ENCODE peak calls at places on chromosomes 3 and 15, in seven cellular contexts. O is upper lobe of right lung, L is heart right ventricle, W is endothelial cell of umbilical vein, U is GM12878, N is endodermal cell, V is suprapubic skin. D is an unnamed sample.

GRCh38 chr15:85582719-85583089 is 202.3 kb downstream of the AKAP13 start:
- DNase-seq in O (peak), L (peak), W (peak), U (peak), N (no peak), V (no peak), D (peak)

GRCh38 chr15:61173899-61174689 is 55.0 kb downstream of the RORA start:
- DNase-seq in O (no peak), L (no peak), W (peak), U (no peak), N (peak), V (no peak), D (no peak)

GRCh38 chr15:42675021-42675420 is 61.9 kb downstream of the CDAN1 start:
- DNase-seq in O (no peak), L (no peak), W (no peak), U (no peak), N (no peak), V (no peak), D (no peak)

GRCh38 chr3:181969925-181970324 is 258.2 kb downstream of the SOX2 start:
- DNase-seq in O (no peak), L (no peak), W (no peak), U (no peak), N (no peak), V (no peak), D (no peak)

GRCh38 chr15:85690546-85691226 is 104.0 kb downstream of the KLHL25 start:
- DNase-seq in O (no peak), L (no peak), W (peak), U (peak), N (no peak), V (no peak), D (no peak)

GRCh38 chr3:42526616-42527367 is 24.3 kb downstream of the VIPR1 start:
- DNase-seq in O (no peak), L (no peak), W (no peak), U (no peak), N (peak), V (no peak), D (no peak)

GRCh38 chr3:176959867-176960266 is 237.4 kb downstream of the TBL1XR1 start:
- DNase-seq in O (no peak), L (no peak), W (no peak), U (no peak), N (no peak), V (no peak), D (no peak)

GRCh38 chr15:76337047-76337738 is 620 bp downstream of the ISL2 start:
- DNase-seq in O (no peak), L (no peak), W (peak), U (no peak), N (peak), V (no peak), D (no peak)

GRCh38 chr3:131526801-131527347 is 24.1 kb upstream of the MRPL3 start:
- DNase-seq in O (peak), L (peak), W (peak), U (no peak), N (peak), V (no peak), D (no peak)

GRCh38 chr3:32453346-32453745 is 49.3 kb downstream of the CMTM6 start:
- DNase-seq in O (no peak), L (no peak), W (no peak), U (no peak), N (no peak), V (no peak), D (no peak)

GRCh38 chr3:65497846-65498245 is 540.9 kb downstream of the MAGI1 start:
- DNase-seq in O (no peak), L (no peak), W (no peak), U (no peak), N (no peak), V (no peak), D (no peak)

GRCh38 chr3:37400355-37400754 is 226.0 kb upstream of the LRRFIP2 start:
- DNase-seq in O (no peak), L (no peak), W (no peak), U (no peak), N (no peak), V (no peak), D (no peak)

GRCh38 chr3:127089487-127090145 is 103.3 kb upstream of the PRR23E start:
- DNase-seq in O (no peak), L (peak), W (no peak), U (no peak), N (no peak), V (no peak), D (peak)

GRCh38 chr3:29286841-29287240 is 6.0 kb downstream of the RBMS3 start:
- DNase-seq in O (no peak), L (no peak), W (peak), U (no peak), N (no peak), V (no peak), D (no peak)

GRCh38 chr15:68734886-68735285 is 85.8 kb downstream of the ANP32A start:
- DNase-seq in O (no peak), L (no peak), W (peak), U (no peak), N (no peak), V (no peak), D (no peak)

GRCh38 chr15:37771462-37771861 is 163.0 kb upstream of the TMCO5A start:
- DNase-seq in O (no peak), L (no peak), W (no peak), U (no peak), N (no peak), V (no peak), D (no peak)

GRCh38 chr3:32872487-32873382 is 54.9 kb downstream of the TRIM71 start:
- DNase-seq in O (peak), L (no peak), W (no peak), U (no peak), N (no peak), V (no peak), D (peak)

GRCh38 chr3:189684317-189684716 is 53.1 kb downstream of the TP63 start:
- DNase-seq in O (no peak), L (no peak), W (no peak), U (no peak), N (no peak), V (no peak), D (no peak)

GRCh38 chr15:88015228-88015860 is 241.2 kb downstream of the NTRK3 start:
- DNase-seq in O (no peak), L (peak), W (no peak), U (no peak), N (peak), V (no peak), D (no peak)

DNA sequence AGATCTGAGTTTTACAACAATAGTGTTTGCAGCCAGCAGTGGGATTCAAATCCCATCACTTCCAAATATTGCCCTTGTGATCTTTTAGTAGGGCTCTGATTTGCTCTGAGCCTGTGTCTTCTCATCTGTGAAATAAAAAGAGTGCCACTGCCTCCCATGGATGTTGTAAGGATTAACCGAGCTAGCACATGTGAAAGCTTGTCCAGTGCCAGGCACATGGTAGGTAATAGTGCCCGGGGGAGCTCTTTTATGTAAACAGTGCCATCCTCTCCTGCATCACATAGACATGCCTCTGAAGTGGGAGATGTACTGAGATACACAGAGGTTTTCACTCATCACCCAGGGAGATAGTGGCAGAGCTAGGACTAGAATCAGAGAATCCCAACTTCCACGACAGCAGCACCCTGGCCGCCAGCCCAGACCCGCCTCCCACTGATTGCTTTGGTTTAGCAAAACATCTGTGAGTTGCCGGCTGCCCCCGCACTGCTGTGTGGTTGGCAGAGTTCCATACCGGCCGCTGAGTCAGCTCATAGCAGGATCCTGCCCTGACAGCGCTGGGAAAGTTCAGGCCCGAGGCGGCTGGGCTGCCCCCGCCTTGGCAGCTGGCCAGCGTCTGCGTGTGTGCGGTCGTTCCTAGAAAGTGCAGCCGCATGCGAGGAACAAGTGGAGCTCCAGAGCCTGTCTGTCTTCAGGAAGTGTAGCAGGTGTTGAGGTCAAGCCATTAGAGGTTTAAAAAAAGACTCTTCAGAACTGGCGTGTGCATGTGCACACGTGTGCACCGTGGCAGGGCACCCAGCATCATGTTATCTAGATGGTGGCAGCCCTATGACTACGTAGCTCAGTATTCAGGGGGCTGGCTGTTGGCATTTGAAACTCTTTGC is 5.0 kb downstream of the ARID3B start:
- DNase-seq in O (peak), L (peak), W (peak), U (peak), N (peak), V (peak), D (peak)
- H3K4me3 ChIP-seq in O (no peak), L (no peak), W (no peak), U (peak), N (peak), V (no peak), D (peak)

DNA sequence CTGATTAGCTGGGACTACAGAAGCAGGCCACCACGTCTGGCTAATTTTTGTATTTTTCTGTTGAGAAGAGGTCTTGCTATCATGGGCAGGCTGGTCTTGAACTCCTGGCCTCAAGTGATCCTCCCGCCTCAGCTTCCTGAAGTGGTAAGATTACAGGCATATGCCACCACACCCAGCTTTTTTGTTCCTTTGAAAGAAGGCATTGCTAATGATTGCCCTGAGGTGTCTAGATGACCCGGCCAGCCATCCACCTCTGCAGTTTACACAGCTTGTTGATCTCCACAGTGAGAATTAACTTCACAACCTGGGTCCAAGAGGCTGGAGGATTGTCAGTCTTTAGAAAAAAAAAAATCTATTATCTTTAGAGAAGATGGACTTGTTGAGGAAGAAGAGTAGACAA is 58.7 kb downstream of the SMAD3 start:
- DNase-seq in O (no peak), L (no peak), W (no peak), U (no peak), N (no peak), V (no peak), D (no peak)
- H3K27ac ChIP-seq in O (no peak), L (no peak), W (peak), U (no peak), N (no peak), V (peak), D (peak)

DNA sequence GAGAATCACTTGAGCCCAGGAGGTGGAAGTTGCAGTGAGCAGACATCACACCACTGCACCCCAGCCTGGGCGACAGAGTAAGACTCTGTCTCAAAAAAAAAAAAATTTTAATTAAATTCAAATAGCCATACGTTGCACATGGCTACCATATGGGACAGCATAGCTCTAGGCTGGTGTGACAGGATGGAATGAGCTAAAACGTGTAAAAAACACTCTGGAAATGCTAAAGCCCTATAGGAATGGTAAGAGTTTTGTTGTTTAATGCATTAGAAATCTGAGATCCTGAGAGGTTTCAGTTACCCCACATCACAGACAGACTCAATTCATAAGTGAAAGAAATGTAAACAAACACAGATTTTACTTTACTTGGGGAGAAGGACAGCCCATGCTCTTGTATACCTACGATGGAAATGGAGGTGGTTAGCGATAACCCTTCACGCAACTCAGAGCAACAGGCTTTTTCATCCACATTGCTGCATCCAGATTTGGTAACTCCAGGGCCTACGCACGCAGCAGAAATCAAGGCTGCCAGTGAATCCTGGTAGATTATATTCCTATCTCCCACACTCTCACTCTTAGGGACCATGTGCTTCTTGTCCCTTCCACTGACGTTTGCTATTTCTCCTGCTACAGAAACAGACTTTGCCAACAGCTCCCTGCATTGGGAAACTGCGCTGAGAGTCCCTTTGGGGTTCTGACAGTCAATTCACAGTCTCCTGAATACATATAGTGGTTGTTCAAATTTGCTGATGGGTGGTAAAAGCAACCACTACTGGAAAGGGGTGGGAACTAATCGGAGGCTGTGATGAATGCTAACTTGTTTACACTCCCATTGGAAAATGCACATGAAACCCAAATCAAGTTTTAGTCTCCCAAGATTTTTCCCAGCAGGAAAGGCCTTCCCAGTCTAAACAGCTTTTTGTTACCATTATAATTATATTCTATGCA is 3.1 kb downstream of the SH3BP5 start:
- DNase-seq in O (no peak), L (no peak), W (peak), U (no peak), N (no peak), V (no peak), D (peak)
- H3K4me3 ChIP-seq in O (peak), L (peak), W (no peak), U (peak), N (no peak), V (peak), D (peak)

DNA sequence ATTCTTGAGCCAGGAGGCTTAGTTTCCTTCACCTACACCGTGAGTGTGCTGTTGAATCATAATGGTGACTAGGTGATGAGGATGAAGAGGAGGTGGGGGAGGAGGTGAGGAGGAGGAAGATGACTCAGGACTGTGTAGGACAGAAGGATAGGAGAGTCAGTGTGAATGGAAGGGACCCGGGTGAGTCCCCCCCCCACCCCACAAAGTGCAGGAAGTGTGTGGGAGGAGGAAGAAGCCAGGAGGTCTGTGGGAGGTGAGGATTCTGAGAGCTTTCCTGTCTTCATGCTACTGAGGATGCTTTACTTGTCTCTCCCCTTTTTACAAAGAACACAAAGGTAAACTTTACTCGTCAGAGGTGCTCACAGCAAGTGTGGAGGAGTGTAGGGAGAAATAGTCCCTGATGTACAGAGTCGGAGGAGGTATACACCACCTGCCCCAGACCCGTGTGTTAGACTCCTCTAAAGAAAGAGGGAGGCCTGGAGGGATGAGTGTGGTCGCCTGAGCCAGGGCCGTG is 3.8 kb downstream of the TAGLN3 start:
- DNase-seq in O (no peak), L (no peak), W (peak), U (no peak), N (no peak), V (no peak), D (no peak)
- H3K27ac ChIP-seq in O (no peak), L (no peak), W (no peak), U (no peak), N (no peak), V (no peak), D (no peak)

D was measured in gastrocnemius medialis.